ENCODE peak calls at places on chromosomes 6 and 20, in ten cellular contexts. Y is CD4-positive, alpha-beta memory T cell; Z is lung; L is A549; M is astrocyte; J is SK-N-SH; X is heart left ventricle; R is fibroblast of lung; B is IMR-90; A is stomach. K is an unnamed sample. For H3K4me1, the result is how much of the 10 kb centered on the place peaks cover.

GRCh38 chr6:16649895-16650294 is 111.4 kb downstream of the ATXN1 start:
- DNase-seq in M (no peak), Z (no peak), X (no peak), Y (no peak), B (no peak), J (no peak), L (no peak), R (no peak), A (no peak), K (no peak)

GRCh38 chr6:24026050-24026449 is 100.0 kb upstream of the NRSN1 start:
- DNase-seq in M (no peak), X (no peak), A (no peak), R (no peak), B (no peak), Y (no peak), L (no peak), J (no peak), Z (no peak), K (no peak)

GRCh38 chr20:63315982-63316491 is 23.1 kb downstream of the COL20A1 start:
- DNase-seq in M (no peak), A (no peak), L (no peak), Z (no peak), B (no peak), Y (no peak), J (no peak), X (peak), R (no peak), K (peak)

GRCh38 chr6:113873043-113873667 is 16.0 kb downstream of the MARCKS start:
- DNase-seq in J (no peak), B (no peak), R (no peak), A (peak), Z (peak), L (peak), Y (no peak), X (no peak), M (no peak), K (peak)

GRCh38 chr6:13194852-13195251 is 133.5 kb downstream of the TBC1D7 start:
- DNase-seq in X (peak), L (peak), A (peak), M (peak), R (peak), Y (no peak), J (peak), Z (peak), B (peak), K (no peak)

GRCh38 chr6:123276439-123277045 is 280.5 kb downstream of the CLVS2 start:
- DNase-seq in Z (no peak), A (no peak), M (no peak), J (no peak), R (no peak), L (no peak), Y (no peak), X (no peak), B (no peak), K (no peak)

GRCh38 chr6:45586216-45587171 is 208.8 kb upstream of the SUPT3H start:
- DNase-seq in X (no peak), Y (peak), M (no peak), A (no peak), R (no peak), J (no peak), L (no peak), B (no peak), Z (peak), K (peak)

GRCh38 chr6:135062735-135063134 is 8.1 kb upstream of the HBS1L start:
- DNase-seq in R (no peak), J (no peak), X (no peak), L (no peak), B (no peak), Y (no peak), Z (no peak), M (no peak), A (no peak), K (no peak)

GRCh38 chr6:69026243-69026642 is 391.2 kb downstream of the ADGRB3 start:
- DNase-seq in L (no peak), Y (no peak), X (no peak), Z (no peak), J (no peak), A (no peak), B (peak), M (peak), R (peak), K (no peak)

GRCh38 chr20:15071010-15071808 is 733.8 kb upstream of the FLRT3 start:
- DNase-seq in J (no peak), R (peak), B (no peak), X (no peak), Y (no peak), L (no peak), A (no peak), M (no peak), Z (no peak), K (no peak)

GRCh38 chr20:15077733-15078132 is 740.3 kb upstream of the FLRT3 start:
- DNase-seq in X (no peak), Y (no peak), A (no peak), M (no peak), L (no peak), Z (no peak), B (no peak), J (no peak), R (no peak), K (no peak)

GRCh38 chr20:15079594-15080340 is 742.4 kb upstream of the FLRT3 start:
- DNase-seq in L (no peak), X (no peak), M (no peak), Y (no peak), R (no peak), Z (no peak), A (no peak), J (no peak), B (no peak), K (no peak)

GRCh38 chr20:15076785-15077184 is 739.4 kb upstream of the FLRT3 start:
- DNase-seq in A (no peak), X (no peak), J (no peak), R (no peak), M (no peak), Z (no peak), Y (no peak), L (no peak), B (no peak), K (no peak)

DNA sequence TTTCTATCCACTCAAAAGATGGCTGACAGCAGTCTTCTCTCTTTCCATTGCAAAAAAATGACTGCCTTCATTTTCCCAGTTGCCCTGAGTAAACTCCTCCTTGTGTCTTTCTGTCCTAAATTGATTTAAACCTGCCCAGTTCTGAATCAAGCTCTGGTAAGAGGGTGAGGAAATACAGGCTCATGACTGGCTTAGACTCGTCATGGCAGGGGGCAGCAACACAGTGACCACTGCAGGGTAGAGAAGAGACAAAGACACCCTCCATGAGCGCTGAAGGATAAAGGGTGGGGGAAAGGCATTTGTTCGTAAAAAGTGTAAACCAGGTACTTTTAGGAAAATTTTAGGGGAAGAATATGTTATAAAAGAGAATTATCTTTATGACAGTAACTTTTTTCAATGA is 738.2 kb upstream of the FLRT3 start:
- DNase-seq in L (no peak), Z (no peak), J (no peak), B (no peak), R (no peak), X (no peak), Y (no peak), M (no peak), A (no peak), K (no peak)
- H3K27ac ChIP-seq in L (no peak), Z (no peak), J (no peak), B (no peak), R (no peak), X (no peak), Y (no peak), M (no peak), A (no peak), K (no peak)

DNA sequence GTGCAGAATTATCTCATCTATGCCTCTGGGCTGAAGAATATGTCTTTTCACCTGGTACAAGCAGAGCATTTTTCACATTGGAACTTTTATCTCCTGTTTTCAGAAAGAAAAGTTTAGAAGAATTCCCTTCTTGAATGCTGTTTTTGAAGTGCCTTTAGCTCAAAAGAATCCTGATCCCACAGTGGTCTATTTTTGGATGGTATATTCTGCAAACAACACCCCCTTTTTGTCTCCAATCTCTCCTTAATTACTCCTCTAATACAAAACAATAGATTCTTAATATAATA is 57.7 kb upstream of the HFE start:
- DNase-seq in R (no peak), X (no peak), M (no peak), Z (no peak), L (no peak), Y (no peak), B (no peak), J (no peak), A (no peak), K (no peak)
- H3K4me1 ChIP-seq in R (under half), X (under half), M (under half), Z (under half), L (under half), Y (under half), B (under half), J (under half), A (under half), K (under half)

DNA sequence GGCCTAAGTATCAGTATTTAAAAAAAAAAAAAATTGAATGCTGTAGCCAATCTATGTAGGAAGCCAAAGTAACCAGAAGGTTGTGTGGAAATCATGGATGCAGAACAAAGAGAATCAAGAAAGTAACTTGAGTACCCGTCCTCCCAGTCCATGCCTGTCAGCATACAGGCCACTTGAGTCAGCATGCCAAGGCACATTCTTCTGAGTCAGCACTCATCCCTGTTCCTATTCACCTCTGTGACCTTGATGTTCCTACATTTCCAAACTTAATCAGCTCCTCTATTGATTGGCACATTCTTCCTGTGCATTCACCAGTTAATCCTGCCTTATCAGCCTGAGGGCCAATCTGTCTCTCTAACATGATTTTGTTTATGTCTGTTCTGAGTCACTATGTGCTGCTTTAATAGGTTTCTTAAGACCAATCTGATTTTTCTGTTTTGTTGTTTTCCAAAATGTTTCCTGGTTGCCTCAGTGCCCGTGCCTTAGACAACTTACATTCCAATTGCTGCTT is 165.7 kb downstream of the KCNQ5 start:
- DNase-seq in M (peak), B (peak), Y (no peak), X (no peak), R (peak), L (peak), J (no peak), A (no peak), Z (peak), K (no peak)
- H3K27ac ChIP-seq in M (peak), B (no peak), Y (no peak), X (no peak), R (peak), L (no peak), J (peak), A (no peak), Z (no peak), K (no peak)

DNA sequence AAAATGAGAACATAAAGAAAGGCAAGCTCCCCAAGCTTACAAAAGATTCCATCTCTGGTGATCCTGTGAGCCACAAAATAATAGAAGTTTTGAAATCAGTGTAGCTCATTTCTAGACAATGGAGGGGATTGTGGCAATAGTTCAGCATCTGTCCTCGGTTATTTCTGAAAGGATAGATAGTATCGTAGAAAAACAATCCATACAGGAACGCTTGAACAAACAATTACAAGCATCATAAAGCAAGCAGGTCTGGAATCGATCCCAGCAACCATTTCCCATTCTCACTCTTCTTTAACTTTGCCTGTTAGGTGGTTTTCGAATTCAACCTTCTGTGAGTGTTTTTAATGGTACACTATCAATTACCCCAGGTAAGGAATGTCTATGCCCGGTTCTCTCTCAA is 931.1 kb downstream of the KIF16B start:
- DNase-seq in Z (no peak), J (peak), L (no peak), R (no peak), M (no peak), A (no peak), X (no peak), Y (no peak), B (no peak), K (no peak)
- H3K4me1 ChIP-seq in Z (under half), J (under half), L (under half), R (under half), M (under half), A (under half), X (under half), Y (under half), B (under half), K (under half)

GRCh38 chr6:166599158-166599557 is 12.7 kb upstream of the RAMACL start:
- DNase-seq in J (no peak), M (no peak), R (no peak), Z (no peak), X (no peak), Y (no peak), B (no peak), A (no peak), L (no peak), K (no peak)
- H3K27ac ChIP-seq in J (peak), M (peak), R (peak), Z (peak), X (peak), Y (no peak), B (peak), A (peak), L (no peak), K (peak)